ENCODE peak calls at places on chromosome 1, in ten cellular contexts. Q is NCI-H774; X is smooth muscle cell of the brain vasculature; M is choroid plexus epithelial cell; T is stimulated activated CD8-positive, alpha-beta memory T cell treated with anti-CD3 and anti-CD28 coated beads, Interleukin-15, amount 100 ng/mL, for 1 hour; D is CD4-positive, alpha-beta memory T cell; P is sciatic nerve; A is amygdala; Z is retina; I is NCI-H748 treated with DMSO at 0.1 percent for 48 hours. L is an unnamed sample.

GRCh38 chr1:76782777-76783176 is 84.5 kb upstream of the ST6GALNAC5 start:
- DNase-seq in D (no peak), P (no peak), X (no peak), T (no peak), M (peak), I (no peak), Z (no peak), A (no peak), Q (no peak), L (no peak)

GRCh38 chr1:176450526-176450925 is 12.4 kb upstream of the PAPPA2 start:
- DNase-seq in I (no peak), P (no peak), A (no peak), M (no peak), Z (no peak), Q (no peak), D (no peak), T (no peak), X (no peak), L (no peak)

GRCh38 chr1:52238887-52239707 is 97.2 kb downstream of the ZFYVE9 start:
- DNase-seq in T (no peak), X (no peak), M (peak), Q (no peak), D (no peak), A (no peak), I (no peak), P (no peak), Z (no peak), L (no peak)

GRCh38 chr1:229287257-229287656 is 16.3 kb downstream of the RAB4A start:
- DNase-seq in D (no peak), X (no peak), T (no peak), Q (no peak), Z (no peak), P (no peak), M (no peak), A (no peak), I (no peak), L (no peak)

GRCh38 chr1:119771770-119772169 is 3.1 kb upstream of the HMGCS2 start:
- DNase-seq in P (no peak), A (no peak), Q (no peak), I (no peak), Z (no peak), X (no peak), D (no peak), M (no peak), T (no peak), L (no peak)

GRCh38 chr1:41328011-41328615 is 33.1 kb upstream of the FOXO6 start:
- DNase-seq in D (no peak), T (no peak), A (no peak), I (no peak), M (no peak), P (no peak), Q (no peak), X (no peak), Z (no peak), L (no peak)

GRCh38 chr1:76494807-76495206 is 372.5 kb upstream of the ST6GALNAC5 start:
- DNase-seq in Z (no peak), M (peak), Q (no peak), D (no peak), P (no peak), X (no peak), I (no peak), T (no peak), A (no peak), L (no peak)

GRCh38 chr1:18599096-18599495 is 31.6 kb upstream of the PAX7 start:
- DNase-seq in X (no peak), Z (no peak), M (no peak), D (no peak), T (no peak), Q (no peak), A (no peak), P (no peak), I (no peak), L (no peak)

GRCh38 chr1:54742262-54742661 is 22.1 kb downstream of the PARS2 start:
- DNase-seq in Q (no peak), X (peak), T (no peak), Z (no peak), I (no peak), M (peak), A (no peak), P (no peak), D (no peak), L (no peak)

GRCh38 chr1:203274603-203275381 is 30.5 kb upstream of the BTG2 start:
- DNase-seq in D (no peak), P (peak), A (peak), I (no peak), Z (peak), Q (no peak), M (no peak), X (no peak), T (no peak), L (no peak)

GRCh38 chr1:173100476-173101107 is 49.9 kb upstream of the TNFSF18 start:
- DNase-seq in X (no peak), A (no peak), Z (no peak), M (no peak), I (no peak), Q (no peak), D (no peak), T (no peak), P (no peak), L (no peak)

GRCh38 chr1:93143729-93144229 is 36.4 kb downstream of the TMED5 start:
- DNase-seq in X (no peak), Z (no peak), M (no peak), P (no peak), Q (no peak), D (no peak), A (no peak), T (no peak), I (no peak), L (no peak)

GRCh38 chr1:28789412-28789811 is 22.6 kb upstream of the OPRD1 start:
- DNase-seq in M (no peak), P (no peak), D (no peak), T (no peak), A (no peak), Z (no peak), I (no peak), Q (no peak), X (no peak), L (no peak)

GRCh38 chr1:237867380-237867888 is 23.3 kb downstream of the ZP4 start:
- DNase-seq in Q (no peak), X (no peak), Z (no peak), D (no peak), A (no peak), M (no peak), I (no peak), P (no peak), T (no peak), L (no peak)

GRCh38 chr1:111541721-111542120 is 38.3 kb upstream of the ADORA3 start:
- DNase-seq in Z (no peak), Q (no peak), T (no peak), X (no peak), D (no peak), M (peak), I (no peak), P (no peak), A (no peak), L (no peak)

GRCh38 chr1:209249785-209250441 is 333.6 kb upstream of the CAMK1G start:
- DNase-seq in X (no peak), T (no peak), P (no peak), M (no peak), Z (peak), I (peak), A (no peak), Q (no peak), D (no peak), L (no peak)

GRCh38 chr1:1407101-1407956 is at the start of gene MRPL20:
- DNase-seq in M (peak), Z (peak), P (peak), A (peak), X (peak), T (peak), Q (peak), I (peak), D (peak), L (no peak)